ENCODE peak calls at places on chromosome 1, in six cellular contexts. One of them, this sample, is unnamed.
A peak's percentile ranks its signal among the peaks of the same experiment; 100 is the strongest.

GRCh38 chr1:50873458-50874187 is 86.4 kb downstream of the FAF1 start:
- DNase-seq in Calu3: peak; percentile 80
- DNase-seq in foreskin fibroblast: no peak
- DNase-seq in WTC11: peak; percentile 79
- DNase-seq in CD4-positive, alpha-beta T cell: peak; percentile 36
- DNase-seq in heart right ventricle: peak; percentile 15
- DNase-seq in this sample: peak; percentile 77

GRCh38 chr1:31588751-31589515 is 12.6 kb downstream of the TINAGL1 start:
- DNase-seq in Calu3: peak; percentile 70
- DNase-seq in foreskin fibroblast: no peak
- DNase-seq in WTC11: peak; percentile 56
- DNase-seq in CD4-positive, alpha-beta T cell: no peak
- DNase-seq in heart right ventricle: peak; percentile 71
- DNase-seq in this sample: no peak

GRCh38 chr1:7454052-7454815 is 316.9 kb upstream of the VAMP3 start:
- DNase-seq in Calu3: peak; percentile 48
- DNase-seq in foreskin fibroblast: no peak
- DNase-seq in WTC11: peak; percentile 38
- DNase-seq in CD4-positive, alpha-beta T cell: no peak
- DNase-seq in heart right ventricle: peak; percentile 38
- DNase-seq in this sample: peak; percentile 76

GRCh38 chr1:31112223-31112622 is 46.7 kb upstream of the PUM1 start:
- DNase-seq in Calu3: no peak
- DNase-seq in foreskin fibroblast: no peak
- DNase-seq in WTC11: no peak
- DNase-seq in CD4-positive, alpha-beta T cell: no peak
- DNase-seq in heart right ventricle: no peak
- DNase-seq in this sample: no peak

GRCh38 chr1:228211871-228212414 is 4.1 kb downstream of the OBSCN start:
- DNase-seq in Calu3: no peak
- DNase-seq in foreskin fibroblast: no peak
- DNase-seq in WTC11: no peak
- DNase-seq in CD4-positive, alpha-beta T cell: no peak
- DNase-seq in heart right ventricle: no peak
- DNase-seq in this sample: no peak

GRCh38 chr1:66944330-66945274 is 19.8 kb downstream of the MIER1 start:
- DNase-seq in Calu3: peak; percentile 63
- DNase-seq in foreskin fibroblast: peak; percentile 85
- DNase-seq in WTC11: no peak
- DNase-seq in CD4-positive, alpha-beta T cell: no peak
- DNase-seq in heart right ventricle: no peak
- DNase-seq in this sample: no peak

GRCh38 chr1:112767646-112768045 is 52.5 kb upstream of the PPM1J start:
- DNase-seq in Calu3: no peak
- DNase-seq in foreskin fibroblast: no peak
- DNase-seq in WTC11: no peak
- DNase-seq in CD4-positive, alpha-beta T cell: no peak
- DNase-seq in heart right ventricle: no peak
- DNase-seq in this sample: no peak

GRCh38 chr1:59686170-59686569 is 128.6 kb upstream of the HOOK1 start:
- DNase-seq in Calu3: no peak
- DNase-seq in foreskin fibroblast: no peak
- DNase-seq in WTC11: no peak
- DNase-seq in CD4-positive, alpha-beta T cell: no peak
- DNase-seq in heart right ventricle: no peak
- DNase-seq in this sample: no peak

GRCh38 chr1:53412285-53413174 is 46.7 kb upstream of the DMRTB1 start:
- DNase-seq in Calu3: no peak
- DNase-seq in foreskin fibroblast: no peak
- DNase-seq in WTC11: no peak
- DNase-seq in CD4-positive, alpha-beta T cell: no peak
- DNase-seq in heart right ventricle: no peak
- DNase-seq in this sample: no peak

GRCh38 chr1:93692001-93692400 is 10.4 kb upstream of the BCAR3 start:
- DNase-seq in Calu3: no peak
- DNase-seq in foreskin fibroblast: no peak
- DNase-seq in WTC11: no peak
- DNase-seq in CD4-positive, alpha-beta T cell: no peak
- DNase-seq in heart right ventricle: no peak
- DNase-seq in this sample: no peak

GRCh38 chr1:21332691-21333449 is 42.6 kb upstream of the ECE1 start:
- DNase-seq in Calu3: no peak
- DNase-seq in foreskin fibroblast: no peak
- DNase-seq in WTC11: no peak
- DNase-seq in CD4-positive, alpha-beta T cell: no peak
- DNase-seq in heart right ventricle: no peak
- DNase-seq in this sample: no peak

GRCh38 chr1:199226163-199226562 is 587.3 kb downstream of the PTPRC start:
- DNase-seq in Calu3: no peak
- DNase-seq in foreskin fibroblast: peak; percentile 38
- DNase-seq in WTC11: no peak
- DNase-seq in CD4-positive, alpha-beta T cell: no peak
- DNase-seq in heart right ventricle: no peak
- DNase-seq in this sample: no peak

GRCh38 chr1:114610546-114611245 is 29.3 kb upstream of the BCAS2 start:
- DNase-seq in Calu3: no peak
- DNase-seq in foreskin fibroblast: peak; percentile 4
- DNase-seq in WTC11: no peak
- DNase-seq in CD4-positive, alpha-beta T cell: no peak
- DNase-seq in heart right ventricle: no peak
- DNase-seq in this sample: no peak

GRCh38 chr1:116580446-116581322 is 9.9 kb upstream of the CD58 start:
- DNase-seq in Calu3: no peak
- DNase-seq in foreskin fibroblast: no peak
- DNase-seq in WTC11: no peak
- DNase-seq in CD4-positive, alpha-beta T cell: no peak
- DNase-seq in heart right ventricle: no peak
- DNase-seq in this sample: no peak

DNA sequence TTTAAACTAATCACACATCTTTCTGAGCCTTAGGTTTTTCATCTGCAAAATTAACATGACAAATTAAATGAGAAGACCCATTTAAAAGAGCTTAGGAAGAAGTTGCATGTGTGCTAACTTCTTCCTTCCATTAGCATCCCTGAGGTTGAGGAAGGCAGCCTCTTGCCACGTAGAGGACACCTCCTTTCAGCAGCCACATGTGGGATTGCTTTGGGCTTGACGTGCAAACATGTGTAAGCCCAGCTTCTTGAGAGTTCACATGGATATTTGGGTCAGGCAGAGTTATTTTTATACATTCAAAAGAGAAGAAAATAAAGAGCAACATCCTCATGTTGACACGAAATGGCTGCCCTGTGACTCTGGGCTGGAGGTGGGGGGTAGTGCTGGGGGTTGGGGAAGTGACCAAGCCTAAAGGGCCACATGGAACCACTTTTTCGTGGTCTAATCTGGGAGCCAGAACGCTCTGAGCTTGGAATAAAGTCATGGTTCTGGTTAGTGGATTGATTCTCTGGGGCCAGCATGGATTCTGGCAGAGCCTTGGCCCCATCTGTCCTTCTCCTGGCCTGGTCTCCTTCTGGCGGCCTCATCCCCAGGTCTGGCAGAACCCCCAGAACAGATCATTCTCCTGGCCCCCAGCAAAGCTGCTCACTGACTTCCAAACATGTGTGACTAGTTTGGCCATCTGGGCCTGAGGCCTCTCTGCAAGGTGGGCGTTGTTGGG is 137.1 kb upstream of the USP24 start:
- DNase-seq in Calu3: no peak
- DNase-seq in foreskin fibroblast: no peak
- DNase-seq in WTC11: no peak
- DNase-seq in CD4-positive, alpha-beta T cell: no peak
- DNase-seq in heart right ventricle: no peak
- DNase-seq in this sample: no peak
- TF ChIP-seq CTCF in Calu3: no peak
- TF ChIP-seq CTCF in foreskin fibroblast: no peak
- TF ChIP-seq CTCF in WTC11: no peak
- TF ChIP-seq CTCF in CD4-positive, alpha-beta T cell: no peak
- TF ChIP-seq CTCF in heart right ventricle: no peak
- TF ChIP-seq CTCF in this sample: no peak

GRCh38 chr1:186236921-186237320 is 138.1 kb downstream of the TPR start:
- DNase-seq in Calu3: no peak
- DNase-seq in foreskin fibroblast: peak; percentile 93
- DNase-seq in WTC11: no peak
- DNase-seq in CD4-positive, alpha-beta T cell: no peak
- DNase-seq in heart right ventricle: no peak
- DNase-seq in this sample: no peak

GRCh38 chr1:186234976-186235686 is 139.9 kb downstream of the TPR start:
- DNase-seq in Calu3: no peak
- DNase-seq in foreskin fibroblast: no peak
- DNase-seq in WTC11: no peak
- DNase-seq in CD4-positive, alpha-beta T cell: no peak
- DNase-seq in heart right ventricle: no peak
- DNase-seq in this sample: no peak

GRCh38 chr1:186231861-186232436 is 143.1 kb downstream of the TPR start:
- DNase-seq in Calu3: no peak
- DNase-seq in foreskin fibroblast: no peak
- DNase-seq in WTC11: no peak
- DNase-seq in CD4-positive, alpha-beta T cell: no peak
- DNase-seq in heart right ventricle: no peak
- DNase-seq in this sample: no peak

GRCh38 chr1:186239211-186239610 is 135.8 kb downstream of the TPR start:
- DNase-seq in Calu3: no peak
- DNase-seq in foreskin fibroblast: no peak
- DNase-seq in WTC11: no peak
- DNase-seq in CD4-positive, alpha-beta T cell: no peak
- DNase-seq in heart right ventricle: no peak
- DNase-seq in this sample: no peak

DNA sequence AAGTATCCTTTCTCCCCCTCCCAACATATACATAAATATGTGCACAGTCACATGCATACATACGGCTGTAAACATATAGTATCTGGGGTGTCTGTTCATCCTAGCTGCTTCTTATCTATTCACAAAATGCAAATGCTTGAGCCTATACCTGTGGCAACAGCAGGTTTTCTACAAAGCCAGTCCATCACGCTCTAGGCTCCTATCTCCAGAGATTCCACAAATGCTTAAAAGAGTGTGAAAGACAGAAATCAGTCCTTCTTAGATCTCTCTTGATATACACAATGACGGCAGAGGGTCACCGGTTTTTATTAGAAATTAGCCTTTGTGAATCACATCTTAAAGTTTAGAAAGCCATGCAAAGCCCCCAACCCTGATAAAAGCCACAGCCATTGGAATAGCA is 139.4 kb downstream of the TPR start:
- DNase-seq in Calu3: no peak
- DNase-seq in foreskin fibroblast: no peak
- DNase-seq in WTC11: no peak
- DNase-seq in CD4-positive, alpha-beta T cell: no peak
- DNase-seq in heart right ventricle: no peak
- DNase-seq in this sample: no peak
- TF ChIP-seq CTCF in Calu3: no peak
- TF ChIP-seq CTCF in foreskin fibroblast: no peak
- TF ChIP-seq CTCF in WTC11: no peak
- TF ChIP-seq CTCF in CD4-positive, alpha-beta T cell: no peak
- TF ChIP-seq CTCF in heart right ventricle: no peak
- TF ChIP-seq CTCF in this sample: no peak

DNA sequence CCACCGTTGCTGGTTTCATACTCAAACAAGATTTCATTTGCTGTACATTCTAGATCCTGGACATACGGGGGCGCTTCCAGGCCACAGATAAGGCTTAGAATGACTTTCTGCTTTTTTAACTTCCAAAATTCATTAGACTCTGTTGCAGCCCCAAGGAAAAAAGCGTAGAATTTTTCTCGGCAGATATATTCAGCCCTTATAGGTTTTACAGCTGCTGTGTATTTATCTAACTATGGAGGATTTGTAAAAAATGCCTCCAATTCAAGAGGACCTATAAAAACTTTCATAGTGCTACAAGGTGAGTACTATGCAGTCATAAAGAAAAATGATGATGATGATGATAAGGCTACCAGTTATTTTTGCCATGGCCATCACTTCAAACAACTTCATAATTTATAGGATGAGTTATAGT is 51.6 kb downstream of the SLC30A10 start:
- DNase-seq in Calu3: peak; percentile 30
- DNase-seq in foreskin fibroblast: no peak
- DNase-seq in WTC11: no peak
- DNase-seq in CD4-positive, alpha-beta T cell: no peak
- DNase-seq in heart right ventricle: no peak
- DNase-seq in this sample: peak; percentile 36
- TF ChIP-seq CTCF in Calu3: peak; percentile 34
- TF ChIP-seq CTCF in foreskin fibroblast: no peak
- TF ChIP-seq CTCF in WTC11: no peak
- TF ChIP-seq CTCF in CD4-positive, alpha-beta T cell: no peak
- TF ChIP-seq CTCF in heart right ventricle: no peak
- TF ChIP-seq CTCF in this sample: peak; percentile 48

DNA sequence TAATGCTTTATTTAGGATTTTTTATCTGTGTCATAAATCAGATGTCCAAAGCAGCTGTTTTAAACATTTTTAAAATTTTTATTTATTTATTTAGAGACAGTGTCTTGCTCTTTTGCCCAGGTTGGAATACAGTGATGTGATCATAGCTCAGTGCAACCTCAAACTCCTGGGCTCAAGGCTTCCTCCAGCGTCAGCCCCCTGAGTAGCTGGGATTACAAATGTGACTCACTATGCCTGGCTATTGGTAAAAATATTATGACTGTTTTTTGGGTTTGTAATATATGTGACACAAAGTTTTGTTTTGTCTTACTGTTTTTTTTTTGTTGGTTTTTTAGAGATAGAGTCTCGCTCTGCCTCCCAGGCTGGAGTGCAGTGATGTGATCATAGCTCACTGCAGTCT is 11.8 kb downstream of the ZBED6 start:
- DNase-seq in Calu3: no peak
- DNase-seq in foreskin fibroblast: peak; percentile 57
- DNase-seq in WTC11: no peak
- DNase-seq in CD4-positive, alpha-beta T cell: no peak
- DNase-seq in heart right ventricle: no peak
- DNase-seq in this sample: no peak
- TF ChIP-seq CTCF in Calu3: no peak
- TF ChIP-seq CTCF in foreskin fibroblast: no peak
- TF ChIP-seq CTCF in WTC11: no peak
- TF ChIP-seq CTCF in CD4-positive, alpha-beta T cell: no peak
- TF ChIP-seq CTCF in heart right ventricle: no peak
- TF ChIP-seq CTCF in this sample: no peak

DNA sequence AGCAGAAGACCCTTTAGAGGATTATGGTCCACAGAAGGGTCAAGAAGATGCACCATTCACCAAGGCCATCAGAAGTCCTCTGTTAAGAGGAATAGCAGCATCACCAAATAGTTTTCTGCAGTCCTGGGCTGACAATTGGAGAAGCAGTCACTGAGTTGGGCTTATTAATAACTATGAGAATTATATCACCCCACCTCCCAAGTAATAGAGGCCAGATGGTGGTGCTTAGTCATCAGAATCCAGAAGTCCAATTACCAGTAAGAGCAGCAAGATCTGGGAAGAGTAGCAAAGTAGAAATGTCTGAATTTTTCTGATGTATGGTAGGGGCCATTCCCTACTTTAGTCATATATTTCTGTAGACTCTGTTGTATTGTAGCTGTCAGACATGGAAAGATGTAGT is 6.1 kb upstream of the PSMA5 start:
- DNase-seq in Calu3: no peak
- DNase-seq in foreskin fibroblast: peak; percentile 64
- DNase-seq in WTC11: no peak
- DNase-seq in CD4-positive, alpha-beta T cell: no peak
- DNase-seq in heart right ventricle: no peak
- DNase-seq in this sample: no peak
- TF ChIP-seq CTCF in Calu3: no peak
- TF ChIP-seq CTCF in foreskin fibroblast: no peak
- TF ChIP-seq CTCF in WTC11: no peak
- TF ChIP-seq CTCF in CD4-positive, alpha-beta T cell: no peak
- TF ChIP-seq CTCF in heart right ventricle: no peak
- TF ChIP-seq CTCF in this sample: no peak